ENCODE peak calls at places on chromosomes 7 and 10, in nine cellular contexts. P is hepatocyte, F is neural progenitor cell, B is neuronal stem cell, H is MM.1S, W is SK-N-SH, L is OCI-LY7, M is GM23248, Z is HCT116. V is an unnamed sample. For H3K4me1, the result is how much of the 10 kb centered on the place peaks cover.

GRCh38 chr10:83881647-83882046 is 257.7 kb upstream of the GHITM start:
- DNase-seq in P (no peak), F (peak), B (no peak), H (no peak), W (no peak), L (no peak), M (no peak), Z (no peak), V (no peak)

GRCh38 chr7:13560441-13560840 is 429.0 kb downstream of the ETV1 start:
- DNase-seq in P (no peak), F (no peak), B (no peak), H (no peak), W (no peak), L (no peak), M (peak), Z (no peak), V (no peak)

GRCh38 chr7:27149817-27150567 is 2.4 kb downstream of the HOXA3 start:
- DNase-seq in P (no peak), F (no peak), B (no peak), H (no peak), W (no peak), L (peak), M (no peak), Z (no peak), V (no peak)

GRCh38 chr7:32533313-32534024 is 38.2 kb downstream of the AVL9 start:
- DNase-seq in P (no peak), F (no peak), B (no peak), H (no peak), W (no peak), L (no peak), M (peak), Z (no peak), V (no peak)

GRCh38 chr10:7525314-7526016 is 114.6 kb upstream of the SFMBT2 start:
- DNase-seq in P (peak), F (peak), B (peak), H (peak), W (peak), L (peak), M (peak), Z (peak), V (peak)

GRCh38 chr10:52215745-52216361 is 98.2 kb upstream of the DKK1 start:
- DNase-seq in P (peak), F (peak), B (peak), H (peak), W (peak), L (peak), M (peak), Z (peak), V (peak)

GRCh38 chr10:91135113-91135512 is 85.3 kb upstream of the PCGF5 start:
- DNase-seq in P (no peak), F (no peak), B (no peak), H (no peak), W (no peak), L (no peak), M (no peak), Z (no peak), V (no peak)

GRCh38 chr7:101538596-101539459 is 90.3 kb downstream of the MYL10 start:
- DNase-seq in P (peak), F (peak), B (peak), H (peak), W (peak), L (peak), M (peak), Z (peak), V (peak)

GRCh38 chr10:51117053-51117660 is 42.9 kb downstream of the PRKG1 start:
- DNase-seq in P (no peak), F (no peak), B (no peak), H (no peak), W (no peak), L (no peak), M (peak), Z (no peak), V (no peak)

GRCh38 chr7:26151953-26152781 is at the start of gene NFE2L3:
- DNase-seq in P (peak), F (peak), B (peak), H (peak), W (peak), L (peak), M (peak), Z (peak), V (peak)

GRCh38 chr10:65818990-65819389 is 1106.8 kb upstream of the LRRTM3 start:
- DNase-seq in P (no peak), F (no peak), B (no peak), H (no peak), W (no peak), L (no peak), M (no peak), Z (no peak), V (no peak)

GRCh38 chr7:44824894-44825526 is 22.9 kb downstream of the H2AZ2 start:
- DNase-seq in P (no peak), F (no peak), B (no peak), H (no peak), W (no peak), L (no peak), M (peak), Z (no peak), V (no peak)

GRCh38 chr7:30663414-30663813 is 18.8 kb downstream of the CRHR2 start:
- DNase-seq in P (no peak), F (no peak), B (no peak), H (no peak), W (no peak), L (no peak), M (no peak), Z (no peak), V (no peak)

GRCh38 chr7:27095050-27095896 is 527 bp downstream of the HOXA1 start:
- DNase-seq in P (no peak), F (peak), B (peak), H (no peak), W (no peak), L (peak), M (no peak), Z (no peak), V (peak)

GRCh38 chr10:63515002-63515763 is 6.0 kb upstream of the REEP3 start:
- DNase-seq in P (peak), F (peak), B (no peak), H (no peak), W (no peak), L (peak), M (peak), Z (no peak), V (peak)

GRCh38 chr10:33731322-33731721 is 396.9 kb upstream of the NRP1 start:
- DNase-seq in P (no peak), F (no peak), B (no peak), H (no peak), W (no peak), L (no peak), M (no peak), Z (no peak), V (no peak)

GRCh38 chr7:17963281-17963680 is 23.0 kb upstream of the SNX13 start:
- DNase-seq in P (no peak), F (no peak), B (no peak), H (no peak), W (no peak), L (no peak), M (peak), Z (no peak), V (no peak)

GRCh38 chr10:132844069-132844809 is 58.3 kb upstream of the NKX6-2 start:
- DNase-seq in P (no peak), F (no peak), B (no peak), H (no peak), W (no peak), L (no peak), M (no peak), Z (no peak), V (no peak)

GRCh38 chr10:30691601-30692015 is 62.1 kb upstream of the LYZL2 start:
- DNase-seq in P (no peak), F (no peak), B (no peak), H (no peak), W (no peak), L (no peak), M (peak), Z (no peak), V (no peak)

GRCh38 chr7:155405399-155406318 is 52.3 kb upstream of the EN2 start:
- DNase-seq in P (no peak), F (peak), B (no peak), H (no peak), W (peak), L (no peak), M (peak), Z (no peak), V (peak)

GRCh38 chr10:84341983-84342382 is 13.6 kb downstream of the CCSER2 start:
- DNase-seq in P (no peak), F (no peak), B (no peak), H (no peak), W (no peak), L (no peak), M (no peak), Z (no peak), V (peak)

GRCh38 chr10:122126763-122127659 is 138.0 kb downstream of the TACC2 start:
- DNase-seq in P (peak), F (peak), B (no peak), H (no peak), W (no peak), L (no peak), M (peak), Z (peak), V (peak)

GRCh38 chr7:4681922-4682620 is at the start of gene FOXK1:
- DNase-seq in P (peak), F (peak), B (peak), H (peak), W (peak), L (peak), M (peak), Z (no peak), V (peak)

GRCh38 chr10:84097787-84098353 is 41.4 kb upstream of the GHITM start:
- DNase-seq in P (peak), F (peak), B (peak), H (peak), W (peak), L (peak), M (peak), Z (no peak), V (peak)

GRCh38 chr10:10213237-10213636 is 804.4 kb upstream of the CELF2 start:
- DNase-seq in P (no peak), F (no peak), B (no peak), H (peak), W (no peak), L (peak), M (no peak), Z (no peak), V (no peak)
- H2AFZ ChIP-seq in P (no peak), F (no peak), B (no peak), H (peak), W (no peak), L (no peak), M (no peak), Z (no peak), V (no peak)

GRCh38 chr7:130897515-130898419 is 163.8 kb upstream of the KLF14 start:
- DNase-seq in P (no peak), F (no peak), B (no peak), H (no peak), W (peak), L (peak), M (peak), Z (no peak), V (no peak)

GRCh38 chr7:130900471-130901076 is 166.6 kb upstream of the KLF14 start:
- DNase-seq in P (no peak), F (no peak), B (no peak), H (no peak), W (no peak), L (no peak), M (peak), Z (no peak), V (no peak)

GRCh38 chr7:130901209-130901783 is 167.3 kb upstream of the KLF14 start:
- DNase-seq in P (peak), F (peak), B (no peak), H (no peak), W (no peak), L (no peak), M (peak), Z (peak), V (no peak)

GRCh38 chr7:130899071-130899451 is 165.1 kb upstream of the KLF14 start:
- DNase-seq in P (no peak), F (no peak), B (no peak), H (no peak), W (no peak), L (no peak), M (no peak), Z (no peak), V (no peak)

DNA sequence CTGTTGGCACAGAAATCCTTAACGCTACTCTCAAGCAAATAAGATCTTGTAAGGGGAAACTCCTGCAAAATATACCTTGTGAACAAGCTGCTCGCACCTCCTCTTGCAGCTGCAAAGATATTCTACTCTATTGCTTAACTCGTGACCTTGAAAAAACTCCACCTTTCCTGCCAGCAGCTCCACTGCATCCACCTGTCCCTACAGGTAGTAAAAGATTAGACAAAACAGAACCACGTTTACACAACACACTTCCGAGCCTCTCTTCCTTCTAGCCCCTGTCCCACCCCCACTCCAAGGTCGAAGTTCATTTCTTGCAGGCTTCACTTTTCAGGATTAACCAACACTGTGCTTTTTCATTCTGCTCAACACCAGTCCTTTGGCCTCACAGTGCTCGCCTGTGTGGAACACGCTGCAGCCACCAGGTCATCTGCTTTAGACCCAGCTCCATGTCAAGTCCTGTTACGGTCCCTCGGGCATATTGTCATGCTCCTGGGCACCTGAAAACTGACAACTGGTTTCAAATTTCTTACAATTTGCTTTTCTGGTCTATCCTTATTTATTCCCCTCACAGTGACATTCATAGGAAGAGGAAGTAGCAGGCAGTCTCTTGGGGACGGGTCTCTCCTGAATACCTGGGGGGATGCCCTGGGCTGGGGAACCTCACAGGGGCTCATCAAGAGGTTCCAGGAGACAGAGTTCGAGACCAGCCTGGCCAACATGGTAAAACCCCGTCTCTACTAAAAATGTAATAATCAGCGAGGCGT is 165.8 kb upstream of the KLF14 start:
- DNase-seq in P (peak), F (no peak), B (no peak), H (no peak), W (no peak), L (peak), M (peak), Z (no peak), V (no peak)
- H3K4me1 ChIP-seq in P (under half), F (under half), B (under half), H (under half), W (under half), L (under half), M (half or more), Z (half or more), V (under half)

DNA sequence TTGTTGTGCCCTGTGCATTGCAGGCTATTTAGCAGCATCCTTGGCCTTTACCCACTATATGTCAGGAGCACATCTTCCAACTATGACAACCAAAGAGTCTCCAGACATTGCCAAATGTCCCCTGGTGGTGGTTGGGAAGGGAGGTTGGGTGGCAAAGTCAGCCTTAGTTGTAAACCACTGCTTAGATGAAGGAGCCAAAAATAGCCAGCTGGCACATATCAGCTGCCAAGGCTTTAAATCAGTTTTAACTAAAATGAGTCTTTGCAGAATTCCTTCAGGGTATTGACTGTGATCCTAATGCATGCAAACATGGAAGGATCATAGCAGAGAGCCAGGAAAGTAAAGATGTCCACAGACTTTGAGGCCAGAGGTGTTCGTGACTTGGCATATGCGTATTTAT is 146.1 kb downstream of the TRIL start:
- DNase-seq in P (no peak), F (no peak), B (no peak), H (no peak), W (no peak), L (no peak), M (no peak), Z (no peak), V (no peak)
- H2AFZ ChIP-seq in P (no peak), F (no peak), B (no peak), H (no peak), W (no peak), L (no peak), M (no peak), Z (no peak), V (no peak)

DNA sequence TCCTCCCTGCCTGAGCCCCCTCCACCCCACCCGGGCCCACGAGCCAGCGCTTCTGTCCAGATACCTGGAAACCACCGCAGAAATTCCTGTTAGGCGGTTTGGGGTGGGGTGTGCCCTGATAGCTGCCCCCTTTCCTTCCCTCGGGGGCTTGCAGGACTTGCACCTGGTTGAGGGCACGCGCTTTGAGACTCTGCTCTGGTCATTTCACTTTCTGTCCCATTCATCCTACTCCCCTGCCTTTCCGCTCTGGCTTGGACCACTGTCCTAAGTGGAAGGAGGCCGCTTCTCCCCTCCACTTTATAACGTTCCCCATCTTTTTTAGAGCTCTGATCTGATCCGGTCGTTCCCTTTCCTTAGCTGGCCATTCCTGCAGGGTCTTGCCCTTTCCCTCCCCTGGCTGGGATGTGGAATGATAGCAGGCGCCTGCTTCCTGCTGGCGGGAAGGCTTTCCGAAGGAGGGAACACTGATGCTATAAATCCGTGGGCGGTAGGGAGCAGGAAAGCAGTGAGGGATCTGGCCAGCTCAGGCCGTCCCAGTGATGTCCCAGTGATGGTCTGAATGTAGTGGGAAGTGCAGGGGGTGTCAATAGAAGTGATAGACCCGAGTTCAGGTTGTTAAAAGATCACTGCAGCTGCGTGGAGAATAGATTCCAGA is 852 bp upstream of the PRKAR1B start:
- DNase-seq in P (no peak), F (peak), B (no peak), H (no peak), W (peak), L (no peak), M (peak), Z (no peak), V (peak)
- H3K4me1 ChIP-seq in P (under half), F (under half), B (under half), H (under half), W (under half), L (under half), M (under half), Z (under half), V (under half)

GRCh38 chr7:99679400-99680191 is at the start of gene CYP3A5:
- DNase-seq in P (peak), F (no peak), B (no peak), H (no peak), W (no peak), L (no peak), M (peak), Z (peak), V (no peak)
- H2AFZ ChIP-seq in P (no peak), F (no peak), B (peak), H (no peak), W (no peak), L (no peak), M (no peak), Z (peak), V (no peak)

GRCh38 chr10:102672822-102673200 is 28.5 kb downstream of the TRIM8 start:
- DNase-seq in P (no peak), F (no peak), B (no peak), H (no peak), W (peak), L (no peak), M (no peak), Z (no peak), V (no peak)
- H3K4me1 ChIP-seq in P (half or more), F (half or more), B (under half), H (under half), W (half or more), L (under half), M (under half), Z (under half), V (half or more)

GRCh38 chr10:17758200-17758599 is 6.2 kb downstream of the TMEM236 start:
- DNase-seq in P (peak), F (no peak), B (no peak), H (no peak), W (no peak), L (no peak), M (peak), Z (no peak), V (no peak)

GRCh38 chr10:17751781-17752445 is at the start of gene TMEM236:
- DNase-seq in P (no peak), F (no peak), B (no peak), H (no peak), W (no peak), L (no peak), M (no peak), Z (no peak), V (no peak)

GRCh38 chr10:17758896-17759295 is 6.9 kb downstream of the TMEM236 start:
- DNase-seq in P (no peak), F (no peak), B (no peak), H (no peak), W (no peak), L (no peak), M (no peak), Z (no peak), V (no peak)

DNA sequence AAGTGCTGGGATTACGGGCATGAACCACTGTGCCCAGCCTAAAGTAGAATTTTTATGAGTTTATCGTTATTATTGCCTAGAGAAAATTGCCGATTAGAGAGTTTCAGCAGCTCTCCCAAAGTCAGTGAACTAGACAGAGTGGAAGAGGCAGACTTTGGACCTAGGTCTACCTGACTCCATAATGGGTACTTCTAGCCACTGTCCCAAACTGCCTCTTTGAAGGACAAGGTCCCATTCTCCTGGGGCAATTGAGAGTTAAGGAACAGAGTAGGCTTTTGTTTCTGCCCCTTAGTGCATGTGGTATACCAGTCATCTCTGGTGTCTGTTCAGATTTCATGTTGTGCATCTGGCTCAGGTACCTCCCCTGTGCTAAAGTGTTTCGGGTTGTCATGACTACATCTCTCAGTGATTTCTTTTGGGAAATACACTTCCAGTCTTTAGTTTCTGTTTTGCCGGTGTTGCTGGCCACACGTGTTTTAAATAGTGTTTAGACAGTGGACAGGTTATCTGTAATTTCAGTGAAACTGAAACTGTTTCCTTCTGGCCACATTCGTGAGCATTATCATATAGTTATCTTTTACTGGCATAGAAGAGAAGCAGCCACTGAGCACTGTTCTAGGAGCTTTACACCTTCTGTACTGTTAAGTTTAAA is 4.7 kb downstream of the TMEM236 start:
- DNase-seq in P (peak), F (no peak), B (no peak), H (peak), W (no peak), L (no peak), M (peak), Z (no peak), V (no peak)
- H2AFZ ChIP-seq in P (no peak), F (no peak), B (no peak), H (peak), W (no peak), L (peak), M (peak), Z (no peak), V (no peak)

GRCh38 chr10:34731885-34732701 is 83.0 kb downstream of the PARD3 start:
- DNase-seq in P (no peak), F (no peak), B (no peak), H (no peak), W (no peak), L (no peak), M (peak), Z (no peak), V (no peak)
- H3K4me1 ChIP-seq in P (under half), F (under half), B (under half), H (under half), W (under half), L (under half), M (under half), Z (under half), V (under half)